ENCODE peak calls at places on chromosomes 6 and 20, in five cellular contexts. X is A549, H is HepG2, T is GM12878, W is K562. N is an unnamed sample.

GRCh38 chr6:98931710-98932109 is 16.0 kb downstream of the FBXL4 start:
- DNase-seq in X (no peak), H (no peak), T (no peak), W (no peak), N (no peak)

GRCh38 chr6:150273457-150274309 is 95.1 kb upstream of the IYD start:
- DNase-seq in X (no peak), H (no peak), T (no peak), W (no peak), N (no peak)

GRCh38 chr6:107620736-107621135 is 130.8 kb downstream of the SOBP start:
- DNase-seq in X (no peak), H (no peak), T (no peak), W (no peak), N (no peak)

GRCh38 chr6:105794263-105794662 is 291.9 kb upstream of the PRDM1 start:
- DNase-seq in X (peak), H (peak), T (no peak), W (no peak), N (peak)

GRCh38 chr6:26233608-26234420 is 131.2 kb upstream of the BTN3A2 start:
- DNase-seq in X (no peak), H (no peak), T (peak), W (peak), N (no peak)

GRCh38 chr6:152164957-152165356 is 357.5 kb downstream of the ESR1 start:
- DNase-seq in X (no peak), H (no peak), T (no peak), W (no peak), N (no peak)

GRCh38 chr6:90494067-90494773 is 92.7 kb downstream of the MAP3K7 start:
- DNase-seq in X (no peak), H (no peak), T (no peak), W (no peak), N (peak)

GRCh38 chr20:10178727-10179313 is 39.8 kb upstream of the SNAP25 start:
- DNase-seq in X (no peak), H (no peak), T (no peak), W (no peak), N (no peak)

GRCh38 chr20:23115823-23116222 is 29.7 kb upstream of the CD93 start:
- DNase-seq in X (no peak), H (no peak), T (peak), W (no peak), N (no peak)

GRCh38 chr6:132568611-132569010 is 1.5 kb upstream of the TAAR6 start:
- DNase-seq in X (no peak), H (no peak), T (no peak), W (no peak), N (no peak)

GRCh38 chr20:49171928-49172327 is 16.2 kb downstream of the STAU1 start:
- DNase-seq in X (no peak), H (no peak), T (no peak), W (no peak), N (no peak)

GRCh38 chr6:88365656-88366055 is 199.5 kb upstream of the CNR1 start:
- DNase-seq in X (no peak), H (no peak), T (no peak), W (no peak), N (no peak)
- TF ChIP-seq KDM1A in X (no peak), H (no peak), T (no peak), W (no peak), N (no peak)

GRCh38 chr20:61934716-61935530 is 130.8 kb downstream of the TAF4 start:
- DNase-seq in X (no peak), H (no peak), T (no peak), W (no peak), N (peak)
- TF ChIP-seq KDM1A in X (no peak), H (no peak), T (no peak), W (no peak), N (no peak)

GRCh38 chr20:62339647-62340062 is 27.5 kb downstream of the LAMA5 start:
- DNase-seq in X (no peak), H (no peak), T (peak), W (no peak), N (no peak)
- TF ChIP-seq KDM1A in X (no peak), H (no peak), T (no peak), W (no peak), N (no peak)

GRCh38 chr6:16804515-16805161 is 43.4 kb upstream of the ATXN1 start:
- DNase-seq in X (no peak), H (no peak), T (no peak), W (no peak), N (no peak)
- TF ChIP-seq KDM1A in X (no peak), H (no peak), T (no peak), W (no peak), N (no peak)

DNA sequence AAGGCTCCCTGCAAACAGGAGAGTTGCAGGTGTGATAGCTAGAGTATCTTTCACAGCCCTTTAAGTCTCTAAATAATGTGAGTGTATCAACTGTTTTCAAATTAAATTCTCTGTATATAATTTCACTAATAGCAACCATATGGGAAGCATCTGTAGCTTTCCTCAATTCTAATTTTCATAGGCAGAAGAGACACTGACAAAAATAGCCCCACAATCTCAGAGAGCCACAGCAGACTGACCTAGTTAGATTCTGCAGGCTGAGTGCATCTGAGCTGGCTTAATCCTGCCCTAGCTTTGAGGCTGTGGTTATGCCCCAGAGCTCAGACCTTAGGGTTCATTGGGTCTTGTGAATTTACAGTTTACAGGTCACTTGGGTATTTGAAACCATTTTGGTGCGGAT is 63.9 kb downstream of the MAP7 start:
- DNase-seq in X (no peak), H (no peak), T (no peak), W (no peak), N (no peak)
- TF ChIP-seq KDM1A in X (no peak), H (no peak), T (no peak), W (no peak), N (no peak)